ENCODE peak calls at places on chromosomes 2 and 18, in four cellular contexts. One of them, this sample, is unnamed.

GRCh38 chr2:157307021-157307420 is 18.6 kb downstream of the ERMN start:
- DNase-seq in mucosa of descending colon: no peak
- DNase-seq in lower lobe of right lung: no peak
- DNase-seq in left lung: no peak
- DNase-seq in this sample: no peak

GRCh38 chr18:55142413-55142812 is 183.2 kb upstream of the CCDC68 start:
- DNase-seq in mucosa of descending colon: no peak
- DNase-seq in lower lobe of right lung: no peak
- DNase-seq in left lung: no peak
- DNase-seq in this sample: no peak

GRCh38 chr2:79702934-79703333 is 190.1 kb downstream of the CTNNA2 start:
- DNase-seq in mucosa of descending colon: no peak
- DNase-seq in lower lobe of right lung: no peak
- DNase-seq in left lung: no peak
- DNase-seq in this sample: no peak

GRCh38 chr2:60992985-60993392 is 24.5 kb upstream of the PEX13 start:
- DNase-seq in mucosa of descending colon: peak; percentile 36
- DNase-seq in lower lobe of right lung: no peak
- DNase-seq in left lung: no peak
- DNase-seq in this sample: no peak

GRCh38 chr2:27191107-27191829 is 20.6 kb upstream of the ATRAID start:
- DNase-seq in mucosa of descending colon: peak; percentile 70
- DNase-seq in lower lobe of right lung: no peak
- DNase-seq in left lung: no peak
- DNase-seq in this sample: peak; percentile 53

GRCh38 chr2:80651435-80651834 is 346.9 kb upstream of the LRRTM1 start:
- DNase-seq in mucosa of descending colon: no peak
- DNase-seq in lower lobe of right lung: no peak
- DNase-seq in left lung: no peak
- DNase-seq in this sample: no peak

GRCh38 chr2:237390235-237390634 is 23.7 kb downstream of the COL6A3 start:
- DNase-seq in mucosa of descending colon: no peak
- DNase-seq in lower lobe of right lung: no peak
- DNase-seq in left lung: no peak
- DNase-seq in this sample: no peak

GRCh38 chr2:231111987-231112386 is 12.9 kb downstream of the HTR2B start:
- DNase-seq in mucosa of descending colon: no peak
- DNase-seq in lower lobe of right lung: no peak
- DNase-seq in left lung: no peak
- DNase-seq in this sample: no peak

GRCh38 chr2:70570041-70570661 is 16.5 kb upstream of the TGFA start:
- DNase-seq in mucosa of descending colon: no peak
- DNase-seq in lower lobe of right lung: peak; percentile 53
- DNase-seq in left lung: no peak
- DNase-seq in this sample: no peak

GRCh38 chr18:79947054-79947755 is 4.2 kb downstream of the SLC66A2 start:
- DNase-seq in mucosa of descending colon: peak; percentile 16
- DNase-seq in lower lobe of right lung: peak; percentile 64
- DNase-seq in left lung: peak; percentile 59
- DNase-seq in this sample: peak; percentile 9

GRCh38 chr18:55252053-55252675 is 292.9 kb upstream of the CCDC68 start:
- DNase-seq in mucosa of descending colon: no peak
- DNase-seq in lower lobe of right lung: no peak
- DNase-seq in left lung: no peak
- DNase-seq in this sample: no peak

GRCh38 chr2:197435598-197436435 is 989 bp upstream of the SF3B1 start:
- DNase-seq in mucosa of descending colon: peak; percentile 36
- DNase-seq in lower lobe of right lung: no peak
- DNase-seq in left lung: no peak
- DNase-seq in this sample: no peak

GRCh38 chr2:238979636-238980035 is 131.8 kb downstream of the TWIST2 start:
- DNase-seq in mucosa of descending colon: no peak
- DNase-seq in lower lobe of right lung: no peak
- DNase-seq in left lung: no peak
- DNase-seq in this sample: no peak

GRCh38 chr2:168884990-168885389 is 5.2 kb downstream of the SPC25 start:
- DNase-seq in mucosa of descending colon: no peak
- DNase-seq in lower lobe of right lung: no peak
- DNase-seq in left lung: no peak
- DNase-seq in this sample: no peak

GRCh38 chr2:30979822-30980245 is 158.4 kb downstream of the GALNT14 start:
- DNase-seq in mucosa of descending colon: no peak
- DNase-seq in lower lobe of right lung: no peak
- DNase-seq in left lung: peak; percentile 46
- DNase-seq in this sample: no peak

GRCh38 chr2:110729106-110729505 is 3.3 kb upstream of the ACOXL start:
- DNase-seq in mucosa of descending colon: no peak
- DNase-seq in lower lobe of right lung: no peak
- DNase-seq in left lung: no peak
- DNase-seq in this sample: no peak

GRCh38 chr18:48804856-48805610 is 145.7 kb downstream of the SMAD7 start:
- DNase-seq in mucosa of descending colon: no peak
- DNase-seq in lower lobe of right lung: peak; percentile 30
- DNase-seq in left lung: peak; percentile 21
- DNase-seq in this sample: peak; percentile 5

GRCh38 chr18:51235011-51235789 is 37.7 kb upstream of the MEX3C start:
- DNase-seq in mucosa of descending colon: no peak
- DNase-seq in lower lobe of right lung: no peak
- DNase-seq in left lung: no peak
- DNase-seq in this sample: no peak

GRCh38 chr2:208502288-208502687 is 95.7 kb downstream of the PTH2R start:
- DNase-seq in mucosa of descending colon: no peak
- DNase-seq in lower lobe of right lung: no peak
- DNase-seq in left lung: no peak
- DNase-seq in this sample: no peak

GRCh38 chr2:23642516-23642915 is 257.5 kb downstream of the KLHL29 start:
- DNase-seq in mucosa of descending colon: no peak
- DNase-seq in lower lobe of right lung: no peak
- DNase-seq in left lung: no peak
- DNase-seq in this sample: no peak

GRCh38 chr2:117698287-117698686 is 116.2 kb upstream of the DDX18 start:
- DNase-seq in mucosa of descending colon: no peak
- DNase-seq in lower lobe of right lung: no peak
- DNase-seq in left lung: no peak
- DNase-seq in this sample: no peak

GRCh38 chr2:150472122-150472899 is 15.2 kb downstream of the RND3 start:
- DNase-seq in mucosa of descending colon: peak; percentile 72
- DNase-seq in lower lobe of right lung: peak; percentile 60
- DNase-seq in left lung: peak; percentile 46
- DNase-seq in this sample: peak; percentile 71

DNA sequence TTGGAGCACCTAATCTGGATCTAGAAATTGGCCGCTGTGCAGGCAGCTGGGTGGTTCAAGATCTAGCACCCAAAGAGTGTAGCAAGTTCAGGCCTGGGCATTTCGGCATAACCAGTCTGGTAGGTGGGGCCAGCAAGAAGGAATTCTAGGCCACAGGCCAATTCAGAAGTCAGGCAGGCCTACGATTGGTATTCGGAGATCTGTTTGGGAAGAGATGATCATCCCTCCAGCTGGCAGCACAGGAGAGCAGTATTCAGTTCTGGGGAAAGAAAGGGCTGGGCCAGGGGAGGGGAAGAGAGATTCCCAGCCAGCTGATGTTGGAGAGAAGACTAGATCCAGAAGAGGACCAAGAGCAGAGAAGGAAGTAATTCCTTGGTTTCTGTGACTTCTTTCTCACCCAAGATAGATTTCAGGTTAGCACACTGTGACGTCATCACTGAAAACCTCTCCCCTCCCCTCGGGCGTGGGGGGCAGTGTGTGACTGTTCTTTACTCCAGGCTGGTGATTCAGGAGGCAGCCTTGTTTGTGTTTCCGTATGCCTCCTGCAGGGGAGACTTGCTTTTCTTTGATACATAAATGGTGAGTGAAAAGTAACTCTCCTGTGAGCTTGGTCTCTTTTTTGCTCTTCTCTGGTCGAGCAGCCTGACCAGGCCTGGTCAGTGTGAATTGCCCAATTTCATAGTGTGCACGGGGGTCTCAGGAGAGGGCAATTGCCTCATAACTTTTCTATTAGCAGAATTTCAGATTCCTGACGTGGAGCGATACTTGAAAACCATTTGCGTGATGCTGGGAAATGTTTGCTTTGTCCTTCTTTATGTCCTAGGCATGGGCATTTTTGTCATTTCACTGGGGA is 61.1 kb downstream of the MEIS1 start:
- DNase-seq in mucosa of descending colon: no peak
- DNase-seq in lower lobe of right lung: no peak
- DNase-seq in left lung: no peak
- DNase-seq in this sample: no peak
- TF ChIP-seq CTCF in mucosa of descending colon: no peak
- TF ChIP-seq CTCF in lower lobe of right lung: no peak
- TF ChIP-seq CTCF in left lung: no peak
- TF ChIP-seq CTCF in this sample: no peak

DNA sequence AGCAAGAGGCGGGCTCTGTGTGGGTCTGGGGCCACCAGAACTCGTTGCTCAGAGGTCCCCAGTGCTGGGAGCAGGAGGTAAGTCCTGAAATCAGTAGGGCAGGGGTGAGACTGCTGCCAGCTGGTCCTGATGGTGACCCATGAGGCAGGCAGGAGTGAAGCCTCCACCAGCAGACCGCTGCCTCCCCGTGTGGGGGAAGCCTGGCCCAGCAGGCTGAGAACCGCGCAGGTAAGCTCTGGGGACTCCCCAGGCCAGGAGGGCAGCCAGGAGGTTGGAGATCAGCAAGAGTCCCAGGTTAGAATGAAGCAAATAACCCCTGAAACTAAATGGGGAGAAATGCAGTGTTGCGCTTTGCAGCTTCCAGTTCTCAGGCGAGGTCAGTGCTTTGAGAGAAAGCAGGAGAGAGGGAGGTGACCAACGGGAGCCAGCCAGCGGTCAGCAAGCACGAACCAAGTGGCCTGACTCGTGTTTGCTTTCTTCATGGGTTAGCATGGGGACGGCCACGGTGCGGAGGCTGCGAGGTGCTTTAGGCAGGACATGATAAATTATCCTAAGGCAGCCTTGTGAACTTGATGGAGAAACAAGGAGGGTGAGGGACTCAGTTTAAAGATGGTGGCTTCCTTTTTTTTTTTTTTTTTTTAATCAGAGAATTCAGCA is 26.2 kb downstream of the INHBB start:
- DNase-seq in mucosa of descending colon: no peak
- DNase-seq in lower lobe of right lung: no peak
- DNase-seq in left lung: no peak
- DNase-seq in this sample: no peak
- H3K4me3 ChIP-seq in mucosa of descending colon: no peak overlapping the region
- H3K4me3 ChIP-seq in lower lobe of right lung: no peak overlapping the region
- H3K4me3 ChIP-seq in left lung: no peak overlapping the region
- H3K4me3 ChIP-seq in this sample: no peak overlapping the region

GRCh38 chr2:201451330-201452057 is at the start of the genes STRADB and TRAK2:
- DNase-seq in mucosa of descending colon: peak; percentile 95
- DNase-seq in lower lobe of right lung: peak; percentile 96
- DNase-seq in left lung: peak; percentile 97
- DNase-seq in this sample: peak; percentile 96
- TF ChIP-seq CTCF in mucosa of descending colon: no peak
- TF ChIP-seq CTCF in lower lobe of right lung: peak; percentile 33
- TF ChIP-seq CTCF in left lung: peak; percentile 48
- TF ChIP-seq CTCF in this sample: peak; percentile 27

DNA sequence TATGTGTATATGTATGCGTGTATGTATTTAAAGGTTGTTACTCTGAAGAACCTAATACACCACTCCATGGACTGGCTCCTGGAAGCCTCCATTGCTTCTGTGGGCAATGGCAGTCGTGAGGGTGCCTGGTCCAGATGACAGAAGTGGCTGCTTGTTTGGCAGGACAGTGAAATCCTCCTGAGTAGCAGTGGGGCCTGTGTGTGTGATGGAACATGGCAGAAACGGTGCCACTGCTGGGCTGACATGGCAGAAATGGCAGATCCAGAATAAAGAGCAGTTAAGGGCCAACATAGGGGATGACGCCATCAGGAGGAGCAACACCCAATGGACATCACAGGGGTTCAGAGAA is 6.1 kb upstream of the CPLX4 start:
- DNase-seq in mucosa of descending colon: no peak
- DNase-seq in lower lobe of right lung: no peak
- DNase-seq in left lung: no peak
- DNase-seq in this sample: no peak
- H3K4me3 ChIP-seq in mucosa of descending colon: no peak overlapping the region
- H3K4me3 ChIP-seq in lower lobe of right lung: no peak overlapping the region
- H3K4me3 ChIP-seq in left lung: no peak overlapping the region
- H3K4me3 ChIP-seq in this sample: no peak overlapping the region

GRCh38 chr2:135820003-135820618 is 16.9 kb downstream of the LCT start:
- DNase-seq in mucosa of descending colon: no peak
- DNase-seq in lower lobe of right lung: no peak
- DNase-seq in left lung: no peak
- DNase-seq in this sample: no peak
- TF ChIP-seq CTCF in mucosa of descending colon: no peak
- TF ChIP-seq CTCF in lower lobe of right lung: no peak
- TF ChIP-seq CTCF in left lung: no peak
- TF ChIP-seq CTCF in this sample: no peak